ENCODE peak calls at places on chromosomes 7 and 10, in ten cellular contexts. One of them, this sample, is unnamed. For H3K9me3, the result is how much of the 10 kb centered on the place peaks cover.

GRCh38 chr7:51034531-51035264 is 252.0 kb upstream of the GRB10 start:
- DNase-seq in RWPE2: no peak
- DNase-seq in tibial nerve: no peak
- DNase-seq in uterus: no peak
- DNase-seq in right atrium auricular region: no peak
- DNase-seq in A673: no peak
- DNase-seq in A549: peak
- DNase-seq in endothelial cell of umbilical vein: no peak
- DNase-seq in upper lobe of right lung: no peak
- DNase-seq in cardiac muscle cell: peak
- DNase-seq in this sample: peak

GRCh38 chr10:116044722-116045374 is 228.2 kb downstream of the GFRA1 start:
- DNase-seq in right atrium auricular region: peak
- DNase-seq in A549: no peak
- DNase-seq in endothelial cell of umbilical vein: no peak
- DNase-seq in upper lobe of right lung: no peak
- DNase-seq in RWPE2: no peak
- DNase-seq in uterus: no peak
- DNase-seq in tibial nerve: peak
- DNase-seq in cardiac muscle cell: peak
- DNase-seq in A673: no peak
- DNase-seq in this sample: no peak

GRCh38 chr10:97163646-97164535 is 21.9 kb downstream of the SLIT1 start:
- DNase-seq in RWPE2: no peak
- DNase-seq in cardiac muscle cell: no peak
- DNase-seq in right atrium auricular region: no peak
- DNase-seq in A673: no peak
- DNase-seq in upper lobe of right lung: peak
- DNase-seq in endothelial cell of umbilical vein: no peak
- DNase-seq in A549: no peak
- DNase-seq in tibial nerve: no peak
- DNase-seq in uterus: no peak
- DNase-seq in this sample: no peak

GRCh38 chr10:126671402-126671975 is 996 bp upstream of the C10orf90 start:
- DNase-seq in RWPE2: no peak
- DNase-seq in right atrium auricular region: no peak
- DNase-seq in cardiac muscle cell: no peak
- DNase-seq in tibial nerve: no peak
- DNase-seq in uterus: no peak
- DNase-seq in A673: no peak
- DNase-seq in endothelial cell of umbilical vein: no peak
- DNase-seq in A549: no peak
- DNase-seq in upper lobe of right lung: no peak
- DNase-seq in this sample: no peak

GRCh38 chr7:81280531-81280930 is 361.7 kb upstream of the SEMA3C start:
- DNase-seq in A673: no peak
- DNase-seq in uterus: no peak
- DNase-seq in tibial nerve: no peak
- DNase-seq in A549: no peak
- DNase-seq in upper lobe of right lung: no peak
- DNase-seq in right atrium auricular region: no peak
- DNase-seq in endothelial cell of umbilical vein: no peak
- DNase-seq in cardiac muscle cell: no peak
- DNase-seq in RWPE2: no peak
- DNase-seq in this sample: no peak

GRCh38 chr10:101569838-101570763 is 18.0 kb downstream of the POLL start:
- DNase-seq in cardiac muscle cell: peak
- DNase-seq in A549: peak
- DNase-seq in A673: peak
- DNase-seq in endothelial cell of umbilical vein: peak
- DNase-seq in RWPE2: peak
- DNase-seq in upper lobe of right lung: peak
- DNase-seq in right atrium auricular region: no peak
- DNase-seq in uterus: peak
- DNase-seq in tibial nerve: peak
- DNase-seq in this sample: peak

GRCh38 chr10:121792198-121792597 is 135.6 kb downstream of the ATE1 start:
- DNase-seq in uterus: no peak
- DNase-seq in A673: no peak
- DNase-seq in A549: no peak
- DNase-seq in upper lobe of right lung: no peak
- DNase-seq in endothelial cell of umbilical vein: peak
- DNase-seq in right atrium auricular region: no peak
- DNase-seq in cardiac muscle cell: peak
- DNase-seq in RWPE2: no peak
- DNase-seq in tibial nerve: no peak
- DNase-seq in this sample: no peak

GRCh38 chr10:102681696-102682095 is 32.5 kb downstream of the ARL3 start:
- DNase-seq in cardiac muscle cell: no peak
- DNase-seq in uterus: no peak
- DNase-seq in upper lobe of right lung: no peak
- DNase-seq in RWPE2: no peak
- DNase-seq in A673: no peak
- DNase-seq in right atrium auricular region: no peak
- DNase-seq in endothelial cell of umbilical vein: no peak
- DNase-seq in A549: no peak
- DNase-seq in tibial nerve: no peak
- DNase-seq in this sample: no peak

GRCh38 chr10:117743517-117743916 is 201.0 kb downstream of the EMX2 start:
- DNase-seq in upper lobe of right lung: no peak
- DNase-seq in A673: no peak
- DNase-seq in RWPE2: no peak
- DNase-seq in right atrium auricular region: no peak
- DNase-seq in cardiac muscle cell: no peak
- DNase-seq in tibial nerve: no peak
- DNase-seq in uterus: no peak
- DNase-seq in A549: no peak
- DNase-seq in endothelial cell of umbilical vein: no peak
- DNase-seq in this sample: no peak

GRCh38 chr7:157309990-157310668 is 26.7 kb upstream of the DNAJB6 start:
- DNase-seq in tibial nerve: no peak
- DNase-seq in uterus: no peak
- DNase-seq in RWPE2: no peak
- DNase-seq in cardiac muscle cell: peak
- DNase-seq in upper lobe of right lung: no peak
- DNase-seq in right atrium auricular region: no peak
- DNase-seq in A673: no peak
- DNase-seq in endothelial cell of umbilical vein: peak
- DNase-seq in A549: peak
- DNase-seq in this sample: peak

GRCh38 chr7:95213809-95214492 is 110.4 kb downstream of the PON1 start:
- DNase-seq in cardiac muscle cell: peak
- DNase-seq in endothelial cell of umbilical vein: no peak
- DNase-seq in uterus: no peak
- DNase-seq in A549: peak
- DNase-seq in upper lobe of right lung: no peak
- DNase-seq in right atrium auricular region: peak
- DNase-seq in A673: no peak
- DNase-seq in tibial nerve: peak
- DNase-seq in RWPE2: no peak
- DNase-seq in this sample: no peak

DNA sequence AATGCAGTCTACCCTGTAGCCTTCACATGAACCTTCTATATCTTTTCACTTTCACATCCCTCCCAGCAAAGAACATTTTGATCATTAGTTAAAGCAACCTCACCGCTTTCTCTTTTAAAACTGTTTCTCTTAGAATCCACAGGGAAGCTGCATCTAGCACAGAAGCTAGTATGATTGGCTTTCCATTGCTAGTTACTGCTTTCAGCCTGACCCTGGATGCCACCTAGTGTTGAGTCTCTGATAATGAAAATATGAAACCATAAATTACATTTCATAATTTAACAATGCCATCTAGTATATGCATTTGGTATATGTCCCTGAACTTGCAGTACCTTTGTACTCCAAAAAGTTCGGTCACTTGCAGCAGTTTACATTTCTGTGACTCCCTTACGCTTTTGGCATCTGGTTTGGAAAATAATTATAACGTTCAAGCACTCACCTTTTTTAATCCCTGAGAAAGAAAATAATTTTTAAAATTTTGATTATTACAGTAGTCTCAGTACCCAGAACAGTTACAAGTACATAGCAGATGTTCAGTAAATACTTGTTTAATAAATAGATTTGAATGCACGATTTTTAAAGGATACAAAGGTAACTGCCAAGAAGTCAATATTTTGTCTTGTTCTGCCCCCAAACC is 22.7 kb downstream of the CISD1 start:
- DNase-seq in uterus: no peak
- DNase-seq in endothelial cell of umbilical vein: peak
- DNase-seq in upper lobe of right lung: no peak
- DNase-seq in RWPE2: no peak
- DNase-seq in cardiac muscle cell: peak
- DNase-seq in A673: peak
- DNase-seq in tibial nerve: no peak
- DNase-seq in A549: peak
- DNase-seq in right atrium auricular region: no peak
- DNase-seq in this sample: no peak
- H3K9me3 ChIP-seq in uterus: under half
- H3K9me3 ChIP-seq in endothelial cell of umbilical vein: under half
- H3K9me3 ChIP-seq in upper lobe of right lung: under half
- H3K9me3 ChIP-seq in RWPE2: under half
- H3K9me3 ChIP-seq in cardiac muscle cell: under half
- H3K9me3 ChIP-seq in A673: under half
- H3K9me3 ChIP-seq in tibial nerve: under half
- H3K9me3 ChIP-seq in A549: under half
- H3K9me3 ChIP-seq in right atrium auricular region: under half
- H3K9me3 ChIP-seq in this sample: under half

GRCh38 chr7:15921576-15921975 is 235.1 kb upstream of the MEOX2 start:
- DNase-seq in upper lobe of right lung: no peak
- DNase-seq in A549: no peak
- DNase-seq in A673: no peak
- DNase-seq in endothelial cell of umbilical vein: peak
- DNase-seq in RWPE2: no peak
- DNase-seq in uterus: no peak
- DNase-seq in right atrium auricular region: no peak
- DNase-seq in cardiac muscle cell: no peak
- DNase-seq in tibial nerve: no peak
- DNase-seq in this sample: no peak
- TF ChIP-seq CTCF in upper lobe of right lung: no peak
- TF ChIP-seq CTCF in A549: no peak
- TF ChIP-seq CTCF in A673: no peak
- TF ChIP-seq CTCF in endothelial cell of umbilical vein: no peak
- TF ChIP-seq CTCF in RWPE2: no peak
- TF ChIP-seq CTCF in uterus: no peak
- TF ChIP-seq CTCF in right atrium auricular region: no peak
- TF ChIP-seq CTCF in cardiac muscle cell: no peak
- TF ChIP-seq CTCF in tibial nerve: no peak
- TF ChIP-seq CTCF in this sample: no peak

DNA sequence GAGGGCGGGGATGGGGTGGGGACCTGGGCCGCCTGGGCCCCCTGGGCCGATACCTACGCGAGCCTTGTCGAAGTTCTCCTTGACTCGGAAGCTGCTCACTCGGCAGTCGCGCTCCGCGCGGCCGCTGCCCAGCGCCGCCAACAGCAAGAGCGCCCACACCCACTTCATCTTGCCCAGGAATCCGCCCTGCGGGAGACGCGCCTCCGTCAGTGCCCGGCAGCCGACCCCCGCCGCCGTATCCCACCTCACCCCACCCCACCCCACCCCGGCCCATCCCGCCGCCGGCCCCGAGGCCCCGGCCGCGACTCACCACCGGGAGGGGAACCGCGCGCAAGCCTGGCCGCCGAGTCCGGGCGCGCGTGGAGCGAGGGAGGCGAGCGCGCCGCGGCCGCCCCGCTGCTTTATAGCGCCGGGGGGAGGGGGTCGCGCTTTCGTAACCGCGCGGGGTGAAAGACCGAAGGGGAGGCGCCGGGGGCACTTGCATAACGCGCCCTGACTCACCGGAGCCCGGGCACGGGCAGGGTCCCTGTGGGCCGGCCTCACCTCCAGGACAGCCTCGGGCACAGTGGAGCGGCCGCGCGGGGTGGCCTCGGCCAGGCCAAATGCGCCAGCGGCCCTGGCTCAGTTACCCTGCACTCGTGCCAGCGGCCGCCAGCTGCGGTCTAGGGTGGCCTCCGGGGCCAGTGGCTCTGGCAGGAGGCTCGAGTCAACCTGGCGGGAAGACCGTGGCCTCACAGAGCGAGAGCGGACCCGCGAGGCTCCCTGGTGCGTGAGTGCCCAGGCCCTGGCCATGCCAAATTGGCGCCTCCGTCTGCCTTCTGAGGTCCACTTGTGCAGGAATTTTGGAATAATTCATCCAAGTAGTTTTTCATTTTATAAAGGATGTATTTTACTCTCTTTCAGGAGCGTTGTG is at the start of gene RBP4:
- DNase-seq in A673: no peak
- DNase-seq in A549: peak
- DNase-seq in cardiac muscle cell: peak
- DNase-seq in upper lobe of right lung: peak
- DNase-seq in uterus: no peak
- DNase-seq in tibial nerve: no peak
- DNase-seq in RWPE2: no peak
- DNase-seq in endothelial cell of umbilical vein: peak
- DNase-seq in right atrium auricular region: no peak
- DNase-seq in this sample: no peak
- H3K4me3 ChIP-seq in A673: peak
- H3K4me3 ChIP-seq in A549: peak
- H3K4me3 ChIP-seq in cardiac muscle cell: peak
- H3K4me3 ChIP-seq in upper lobe of right lung: peak
- H3K4me3 ChIP-seq in uterus: no peak
- H3K4me3 ChIP-seq in tibial nerve: peak
- H3K4me3 ChIP-seq in RWPE2: peak
- H3K4me3 ChIP-seq in endothelial cell of umbilical vein: no peak
- H3K4me3 ChIP-seq in right atrium auricular region: peak
- H3K4me3 ChIP-seq in this sample: no peak

GRCh38 chr10:37854606-37855005 is 2.8 kb downstream of the ZNF248 start:
- DNase-seq in tibial nerve: no peak
- DNase-seq in RWPE2: no peak
- DNase-seq in right atrium auricular region: no peak
- DNase-seq in endothelial cell of umbilical vein: no peak
- DNase-seq in uterus: no peak
- DNase-seq in upper lobe of right lung: no peak
- DNase-seq in A549: no peak
- DNase-seq in A673: no peak
- DNase-seq in cardiac muscle cell: no peak
- DNase-seq in this sample: no peak

GRCh38 chr10:37856881-37857286 is 526 bp downstream of the ZNF248 start:
- DNase-seq in A549: peak
- DNase-seq in A673: no peak
- DNase-seq in right atrium auricular region: peak
- DNase-seq in tibial nerve: no peak
- DNase-seq in uterus: peak
- DNase-seq in RWPE2: no peak
- DNase-seq in cardiac muscle cell: no peak
- DNase-seq in upper lobe of right lung: peak
- DNase-seq in endothelial cell of umbilical vein: no peak
- DNase-seq in this sample: no peak

GRCh38 chr10:37855691-37856090 is 1.7 kb downstream of the ZNF248 start:
- DNase-seq in tibial nerve: no peak
- DNase-seq in A673: no peak
- DNase-seq in right atrium auricular region: no peak
- DNase-seq in cardiac muscle cell: no peak
- DNase-seq in RWPE2: no peak
- DNase-seq in endothelial cell of umbilical vein: no peak
- DNase-seq in uterus: no peak
- DNase-seq in A549: no peak
- DNase-seq in upper lobe of right lung: no peak
- DNase-seq in this sample: no peak

GRCh38 chr10:37860494-37861190 is 3.2 kb upstream of the ZNF248 start:
- DNase-seq in upper lobe of right lung: no peak
- DNase-seq in A673: no peak
- DNase-seq in tibial nerve: no peak
- DNase-seq in A549: peak
- DNase-seq in uterus: peak
- DNase-seq in right atrium auricular region: no peak
- DNase-seq in RWPE2: no peak
- DNase-seq in endothelial cell of umbilical vein: no peak
- DNase-seq in cardiac muscle cell: peak
- DNase-seq in this sample: peak

GRCh38 chr10:37857287-37858211 is at the start of gene ZNF248:
- DNase-seq in tibial nerve: peak
- DNase-seq in A549: peak
- DNase-seq in uterus: peak
- DNase-seq in RWPE2: peak
- DNase-seq in cardiac muscle cell: peak
- DNase-seq in right atrium auricular region: peak
- DNase-seq in upper lobe of right lung: peak
- DNase-seq in A673: peak
- DNase-seq in endothelial cell of umbilical vein: peak
- DNase-seq in this sample: peak
- H3K9me3 ChIP-seq in tibial nerve: under half
- H3K9me3 ChIP-seq in A549: under half
- H3K9me3 ChIP-seq in uterus: under half
- H3K9me3 ChIP-seq in RWPE2: under half
- H3K9me3 ChIP-seq in cardiac muscle cell: under half
- H3K9me3 ChIP-seq in right atrium auricular region: under half
- H3K9me3 ChIP-seq in upper lobe of right lung: under half
- H3K9me3 ChIP-seq in A673: under half
- H3K9me3 ChIP-seq in endothelial cell of umbilical vein: under half
- H3K9me3 ChIP-seq in this sample: under half

This sample was measured in AG04450.